ENCODE peak calls at places on chromosomes 5 and 9, in four cellular contexts. L is heart right ventricle, G is coronary artery, X is GM23248. N is an unnamed sample.

GRCh38 chr9:6049798-6050197 is 34.4 kb upstream of the RANBP6 start:
- DNase-seq in X (peak), G (no peak), L (no peak), N (peak)

GRCh38 chr5:80959768-80960442 is at the start of gene RASGRF2:
- DNase-seq in G (no peak), X (peak), L (peak), N (peak)

GRCh38 chr5:139985733-139986132 is 57.4 kb downstream of the NRG2 start:
- DNase-seq in G (peak), X (peak), L (no peak), N (no peak)

GRCh38 chr5:34488984-34489383 is 167.1 kb upstream of the RAI14 start:
- DNase-seq in G (no peak), X (no peak), L (no peak), N (no peak)

GRCh38 chr9:90097237-90097636 is 492.4 kb downstream of the GADD45G start:
- DNase-seq in G (no peak), L (peak), X (no peak), N (no peak)

GRCh38 chr9:91146391-91147019 is 215.2 kb downstream of the AUH start:
- DNase-seq in L (no peak), G (no peak), X (no peak), N (no peak)

GRCh38 chr9:28004900-28005299 is 431.6 kb upstream of the C9orf72 start:
- DNase-seq in X (no peak), L (no peak), G (no peak), N (no peak)

GRCh38 chr9:32918628-32919027 is 82.8 kb downstream of the APTX start:
- DNase-seq in L (no peak), G (no peak), X (no peak), N (no peak)

GRCh38 chr9:116124472-116125040 is 29.0 kb upstream of the PAPPA start:
- DNase-seq in L (no peak), G (no peak), X (peak), N (no peak)

GRCh38 chr9:129131300-129132145 is 20.3 kb downstream of the PTPA start:
- DNase-seq in X (peak), L (peak), G (peak), N (peak)

GRCh38 chr9:121331549-121331948 is 38.5 kb downstream of the STOM start:
- DNase-seq in X (peak), L (no peak), G (no peak), N (no peak)

GRCh38 chr5:167731951-167732350 is 559.5 kb upstream of the WWC1 start:
- DNase-seq in X (no peak), L (no peak), G (no peak), N (no peak)

GRCh38 chr5:103120607-103121200 is 603 bp downstream of the PPIP5K2 start:
- DNase-seq in G (no peak), X (peak), L (no peak), N (peak)

GRCh38 chr5:176750144-176750543 is 60.2 kb upstream of the UNC5A start:
- DNase-seq in G (no peak), L (no peak), X (no peak), N (no peak)

GRCh38 chr5:36877667-36878420 is 1.3 kb downstream of the NIPBL start:
- DNase-seq in L (no peak), X (peak), G (no peak), N (peak)

DNA sequence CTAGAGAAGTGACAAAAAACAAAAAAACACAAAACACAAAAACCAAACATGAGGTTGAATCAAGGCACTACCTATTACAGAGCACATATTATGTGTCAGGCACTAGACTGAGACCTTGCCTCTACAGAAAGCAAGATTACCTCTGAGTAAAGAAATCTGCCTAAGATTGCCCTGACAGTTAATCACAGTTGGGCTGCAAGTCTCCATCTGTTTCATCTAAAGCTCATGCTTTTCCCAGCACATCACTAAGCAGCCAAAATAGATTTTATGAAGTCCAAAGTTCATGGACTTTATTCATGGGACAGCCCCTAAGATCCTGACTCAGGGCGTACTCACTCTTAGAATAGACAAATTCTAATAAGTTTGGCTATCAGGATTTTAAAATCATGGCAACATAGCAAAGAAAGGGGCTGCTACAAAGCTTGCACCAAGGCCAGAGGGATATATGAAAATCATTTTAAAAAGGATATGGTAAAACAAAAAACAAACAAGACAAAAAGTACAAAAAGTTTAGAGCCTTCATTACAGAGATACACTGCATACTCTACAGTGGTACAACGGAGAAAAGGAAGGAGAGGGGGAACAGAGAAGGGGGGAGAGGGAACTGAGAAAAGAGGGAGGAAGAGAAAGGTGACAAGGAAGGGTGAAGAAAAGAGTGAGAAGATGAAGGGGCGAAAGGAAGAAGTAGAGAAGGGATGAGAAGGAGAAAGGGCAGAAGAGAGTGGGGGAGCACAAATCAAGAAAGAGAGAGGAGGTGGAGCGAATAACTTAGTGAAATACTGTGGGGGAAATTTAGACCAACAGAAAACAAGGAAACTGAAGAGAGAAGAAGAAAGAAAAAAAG is 58.2 kb downstream of the RICTOR start:
- DNase-seq in L (no peak), X (peak), G (no peak), N (peak)
- H3K27ac ChIP-seq in L (peak), X (peak), G (peak), N (no peak)

GRCh38 chr9:97406620-97407177 is 5.2 kb upstream of the TDRD7 start:
- DNase-seq in X (no peak), G (no peak), L (no peak), N (peak)
- H3K27ac ChIP-seq in X (no peak), G (no peak), L (no peak), N (peak)

GRCh38 chr5:161261693-161262323 is 284.7 kb downstream of the GABRB2 start:
- DNase-seq in L (no peak), G (no peak), X (no peak), N (peak)

GRCh38 chr5:161258438-161258837 is 288.1 kb downstream of the GABRB2 start:
- DNase-seq in X (no peak), L (no peak), G (no peak), N (no peak)

GRCh38 chr5:161256957-161257356 is 289.6 kb downstream of the GABRB2 start:
- DNase-seq in G (no peak), X (no peak), L (no peak), N (no peak)
- H3K27ac ChIP-seq in G (no peak), X (no peak), L (no peak), N (no peak)

GRCh38 chr5:1161108-1161831 is 40.1 kb upstream of the SLC6A19 start:
- DNase-seq in L (peak), G (no peak), X (no peak), N (peak)

GRCh38 chr5:1161832-1162229 is 39.6 kb upstream of the SLC6A19 start:
- DNase-seq in G (no peak), X (no peak), L (peak), N (peak)

GRCh38 chr5:1159341-1159675 is 42.1 kb upstream of the SLC6A19 start:
- DNase-seq in G (no peak), L (no peak), X (no peak), N (no peak)

GRCh38 chr5:1158647-1159340 is 42.6 kb upstream of the SLC6A19 start:
- DNase-seq in L (peak), X (no peak), G (no peak), N (no peak)

GRCh38 chr5:1159774-1160406 is 41.5 kb upstream of the SLC6A19 start:
- DNase-seq in G (no peak), X (no peak), L (no peak), N (no peak)
- H3K27ac ChIP-seq in G (no peak), X (no peak), L (no peak), N (no peak)